ENCODE peak calls at places on chromosome 13, in five cellular contexts. One of them, this sample, is unnamed.

GRCh38 chr13:49240017-49240416 is 7.7 kb upstream of the CDADC1 start:
- DNase-seq in EL: peak; percentile 48
- DNase-seq in psoas muscle: no peak
- DNase-seq in HCT116: peak; percentile 24
- DNase-seq in lung: no peak
- DNase-seq in this sample: no peak

GRCh38 chr13:44762946-44763345 is 186.8 kb upstream of the TSC22D1 start:
- DNase-seq in EL: no peak
- DNase-seq in psoas muscle: no peak
- DNase-seq in HCT116: no peak
- DNase-seq in lung: no peak
- DNase-seq in this sample: no peak

GRCh38 chr13:85261757-85262346 is 537.4 kb downstream of the SLITRK6 start:
- DNase-seq in EL: peak; percentile 18
- DNase-seq in psoas muscle: no peak
- DNase-seq in HCT116: no peak
- DNase-seq in lung: no peak
- DNase-seq in this sample: no peak

GRCh38 chr13:102631198-102631597 is 34.4 kb downstream of the TPP2 start:
- DNase-seq in EL: no peak
- DNase-seq in psoas muscle: no peak
- DNase-seq in HCT116: no peak
- DNase-seq in lung: no peak
- DNase-seq in this sample: no peak

GRCh38 chr13:73704587-73704986 is 429.6 kb downstream of the KLF12 start:
- DNase-seq in EL: no peak
- DNase-seq in psoas muscle: no peak
- DNase-seq in HCT116: no peak
- DNase-seq in lung: no peak
- DNase-seq in this sample: no peak

GRCh38 chr13:86870388-86870966 is 800.7 kb upstream of the SLITRK5 start:
- DNase-seq in EL: no peak
- DNase-seq in psoas muscle: no peak
- DNase-seq in HCT116: no peak
- DNase-seq in lung: no peak
- DNase-seq in this sample: no peak

GRCh38 chr13:100102042-100102441 is 13.1 kb downstream of the PCCA start:
- DNase-seq in EL: no peak
- DNase-seq in psoas muscle: no peak
- DNase-seq in HCT116: no peak
- DNase-seq in lung: no peak
- DNase-seq in this sample: no peak

GRCh38 chr13:101309014-101309619 is 107.2 kb downstream of the NALCN start:
- DNase-seq in EL: peak; percentile 76
- DNase-seq in psoas muscle: no peak
- DNase-seq in HCT116: no peak
- DNase-seq in lung: no peak
- DNase-seq in this sample: no peak

GRCh38 chr13:27203854-27204253 is 32.2 kb upstream of the USP12 start:
- DNase-seq in EL: peak; percentile 21
- DNase-seq in psoas muscle: no peak
- DNase-seq in HCT116: no peak
- DNase-seq in lung: no peak
- DNase-seq in this sample: no peak

GRCh38 chr13:26280822-26281221 is 26.9 kb downstream of the CDK8 start:
- DNase-seq in EL: peak; percentile 25
- DNase-seq in psoas muscle: no peak
- DNase-seq in HCT116: no peak
- DNase-seq in lung: no peak
- DNase-seq in this sample: no peak

GRCh38 chr13:40401911-40402776 is 264.3 kb downstream of the FOXO1 start:
- DNase-seq in EL: peak; percentile 97
- DNase-seq in psoas muscle: peak; percentile 98
- DNase-seq in HCT116: peak; percentile 64
- DNase-seq in lung: peak; percentile 94
- DNase-seq in this sample: peak; percentile 89

GRCh38 chr13:98274921-98275487 is 97.9 kb upstream of the RNF113B start:
- DNase-seq in EL: peak; percentile 19
- DNase-seq in psoas muscle: no peak
- DNase-seq in HCT116: no peak
- DNase-seq in lung: no peak
- DNase-seq in this sample: no peak

GRCh38 chr13:38398810-38399493 is 49.3 kb downstream of the UFM1 start:
- DNase-seq in EL: peak; percentile 61
- DNase-seq in psoas muscle: no peak
- DNase-seq in HCT116: no peak
- DNase-seq in lung: no peak
- DNase-seq in this sample: no peak

GRCh38 chr13:39159393-39159792 is 121.1 kb downstream of the NHLRC3 start:
- DNase-seq in EL: no peak
- DNase-seq in psoas muscle: no peak
- DNase-seq in HCT116: no peak
- DNase-seq in lung: no peak
- DNase-seq in this sample: no peak

GRCh38 chr13:21221268-21221667 is 44.8 kb downstream of the MRPL57 start:
- DNase-seq in EL: no peak
- DNase-seq in psoas muscle: no peak
- DNase-seq in HCT116: no peak
- DNase-seq in lung: no peak
- DNase-seq in this sample: no peak

GRCh38 chr13:36862002-36862706 is 43.1 kb downstream of the RFXAP start:
- DNase-seq in EL: peak; percentile 43
- DNase-seq in psoas muscle: no peak
- DNase-seq in HCT116: no peak
- DNase-seq in lung: no peak
- DNase-seq in this sample: no peak

GRCh38 chr13:39612023-39612637 is 9.1 kb upstream of the LHFPL6 start:
- DNase-seq in EL: peak; percentile 67
- DNase-seq in psoas muscle: no peak
- DNase-seq in HCT116: peak; percentile 46
- DNase-seq in lung: peak; percentile 67
- DNase-seq in this sample: no peak

GRCh38 chr13:99959538-99960230 is 11.9 kb downstream of the ZIC5 start:
- DNase-seq in EL: no peak
- DNase-seq in psoas muscle: no peak
- DNase-seq in HCT116: no peak
- DNase-seq in lung: no peak
- DNase-seq in this sample: no peak

GRCh38 chr13:37534181-37534580 is 64.4 kb downstream of the POSTN start:
- DNase-seq in EL: peak; percentile 60
- DNase-seq in psoas muscle: no peak
- DNase-seq in HCT116: no peak
- DNase-seq in lung: no peak
- DNase-seq in this sample: no peak

GRCh38 chr13:88066847-88067246 is 395.7 kb downstream of the SLITRK5 start:
- DNase-seq in EL: no peak
- DNase-seq in psoas muscle: no peak
- DNase-seq in HCT116: no peak
- DNase-seq in lung: no peak
- DNase-seq in this sample: no peak

GRCh38 chr13:78241278-78241919 is 322.8 kb upstream of the EDNRB start:
- DNase-seq in EL: peak; percentile 30
- DNase-seq in psoas muscle: no peak
- DNase-seq in HCT116: no peak
- DNase-seq in lung: no peak
- DNase-seq in this sample: no peak

GRCh38 chr13:20721454-20722357 is 18.2 kb downstream of the IL17D start:
- DNase-seq in EL: peak; percentile 82
- DNase-seq in psoas muscle: peak; percentile 82
- DNase-seq in HCT116: no peak
- DNase-seq in lung: peak; percentile 42
- DNase-seq in this sample: no peak

GRCh38 chr13:100650321-100650720 is 24.3 kb downstream of the TMTC4 start:
- DNase-seq in EL: no peak
- DNase-seq in psoas muscle: no peak
- DNase-seq in HCT116: no peak
- DNase-seq in lung: no peak
- DNase-seq in this sample: no peak